ENCODE peak calls at places on chromosomes 11 and 22, in nine cellular contexts. L is GM03348, X is left ventricle myocardium superior, G is GM23248, U is NCI-H1930, I is HFF-Myc, S is coronary artery, O is upper lobe of right lung, W is Calu3. M is an unnamed sample.

GRCh38 chr22:28911777-28912669 is 28.7 kb downstream of the ZNRF3 start:
- DNase-seq in L (peak; percentile 37), X (no peak), G (peak; percentile 10), U (no peak), I (peak; percentile 24), S (no peak), O (no peak), W (no peak), M (no peak)

GRCh38 chr11:63804259-63804658 is 9.0 kb upstream of the SPINDOC start:
- DNase-seq in L (no peak), X (no peak), G (no peak), U (no peak), I (no peak), S (no peak), O (no peak), W (peak; percentile 56), M (no peak)

GRCh38 chr11:61118406-61118805 is 16.1 kb downstream of the CD5 start:
- DNase-seq in L (no peak), X (no peak), G (no peak), U (no peak), I (no peak), S (no peak), O (peak; percentile 47), W (no peak), M (peak; percentile 80)

GRCh38 chr11:17979770-17980371 is 33.0 kb downstream of the SERGEF start:
- DNase-seq in L (peak; percentile 60), X (no peak), G (peak; percentile 28), U (peak; percentile 17), I (no peak), S (no peak), O (no peak), W (peak; percentile 43), M (no peak)

GRCh38 chr11:18027475-18027874 is 14.6 kb upstream of the SERGEF start:
- DNase-seq in L (no peak), X (no peak), G (no peak), U (no peak), I (no peak), S (no peak), O (no peak), W (no peak), M (no peak)

GRCh38 chr11:68962527-68963250 is 18.1 kb downstream of the MRGPRD start:
- DNase-seq in L (no peak), X (peak; percentile 21), G (peak; percentile 30), U (no peak), I (no peak), S (peak; percentile 69), O (peak; percentile 40), W (no peak), M (peak; percentile 21)

GRCh38 chr22:44972363-44973083 is 37.3 kb downstream of the PHF21B start:
- DNase-seq in L (no peak), X (no peak), G (no peak), U (no peak), I (no peak), S (no peak), O (no peak), W (no peak), M (no peak)

GRCh38 chr22:44738347-44738715 is 14.0 kb upstream of the ARHGAP8 start:
- DNase-seq in L (no peak), X (peak; percentile 11), G (peak; percentile 56), U (no peak), I (no peak), S (no peak), O (no peak), W (peak; percentile 75), M (no peak)

GRCh38 chr22:27913162-27913741 is 5.8 kb downstream of the PITPNB start:
- DNase-seq in L (no peak), X (no peak), G (no peak), U (no peak), I (no peak), S (no peak), O (no peak), W (no peak), M (no peak)

GRCh38 chr11:78230161-78230877 is 41.6 kb downstream of the USP35 start:
- DNase-seq in L (no peak), X (no peak), G (no peak), U (no peak), I (no peak), S (peak; percentile 45), O (no peak), W (no peak), M (no peak)